ENCODE peak calls at places on chromosome 5, in eight cellular contexts. Z is stimulated activated CD8-positive, alpha-beta memory T cell treated with anti-CD3 and anti-CD28 coated beads, Interleukin-7, amount 100 ng/mL, for 48 hours; D is NCI-H2171 treated with DMSO at 0.1 percent for 48 hours; I is T-helper 2 cell; F is omental fat pad; X is mesendoderm; N is posterior cingulate gyrus; K is SW 1271. V is an unnamed sample.

GRCh38 chr5:152811985-152812384 is 406.9 kb upstream of the NMUR2 start:
- DNase-seq in Z (no peak), D (no peak), I (peak), F (no peak), X (peak), N (no peak), K (no peak), V (no peak)

GRCh38 chr5:65055938-65056337 is 287.2 kb downstream of the CWC27 start:
- DNase-seq in Z (no peak), D (no peak), I (no peak), F (no peak), X (no peak), N (no peak), K (no peak), V (no peak)

GRCh38 chr5:16916262-16916878 is 19.7 kb downstream of the MYO10 start:
- DNase-seq in Z (no peak), D (no peak), I (peak), F (no peak), X (no peak), N (no peak), K (peak), V (no peak)

GRCh38 chr5:164224772-164225171 is 719.4 kb downstream of the MAT2B start:
- DNase-seq in Z (no peak), D (no peak), I (no peak), F (no peak), X (peak), N (peak), K (no peak), V (no peak)

GRCh38 chr5:179344301-179345178 is 721 bp downstream of the ADAMTS2 start:
- DNase-seq in Z (no peak), D (no peak), I (no peak), F (no peak), X (peak), N (peak), K (no peak), V (no peak)

GRCh38 chr5:75053286-75054109 is 1.1 kb upstream of the GCNT4 start:
- DNase-seq in Z (no peak), D (peak), I (peak), F (no peak), X (peak), N (peak), K (peak), V (peak)

GRCh38 chr5:144712090-144712489 is 541.4 kb downstream of the KCTD16 start:
- DNase-seq in Z (no peak), D (no peak), I (no peak), F (no peak), X (no peak), N (no peak), K (no peak), V (no peak)

GRCh38 chr5:167530548-167530947 is 760.9 kb upstream of the WWC1 start:
- DNase-seq in Z (no peak), D (no peak), I (no peak), F (no peak), X (no peak), N (peak), K (no peak), V (no peak)

GRCh38 chr5:35838370-35839042 is 18.2 kb upstream of the IL7R start:
- DNase-seq in Z (no peak), D (no peak), I (peak), F (no peak), X (no peak), N (no peak), K (no peak), V (no peak)

GRCh38 chr5:171806976-171807823 is 21.6 kb downstream of the SMIM23 start:
- DNase-seq in Z (no peak), D (peak), I (no peak), F (no peak), X (no peak), N (no peak), K (no peak), V (peak)

GRCh38 chr5:180599981-180600553 is 8.8 kb upstream of the SCGB3A1 start:
- DNase-seq in Z (no peak), D (no peak), I (no peak), F (no peak), X (no peak), N (no peak), K (no peak), V (no peak)

GRCh38 chr5:172276214-172276613 is 7.3 kb downstream of the UBTD2 start:
- DNase-seq in Z (no peak), D (no peak), I (no peak), F (no peak), X (no peak), N (no peak), K (no peak), V (no peak)

GRCh38 chr5:122959740-122960450 is 76.6 kb downstream of the PPIC start:
- DNase-seq in Z (no peak), D (no peak), I (no peak), F (no peak), X (peak), N (no peak), K (no peak), V (no peak)

GRCh38 chr5:75622564-75622963 is 11.3 kb downstream of the ANKDD1B start:
- DNase-seq in Z (no peak), D (no peak), I (no peak), F (no peak), X (no peak), N (no peak), K (no peak), V (no peak)

GRCh38 chr5:152405145-152405544 is at the start of gene NMUR2:
- DNase-seq in Z (no peak), D (peak), I (no peak), F (no peak), X (peak), N (peak), K (no peak), V (peak)

GRCh38 chr5:34509392-34509791 is 146.7 kb upstream of the RAI14 start:
- DNase-seq in Z (no peak), D (no peak), I (no peak), F (no peak), X (peak), N (no peak), K (no peak), V (no peak)

GRCh38 chr5:150672237-150672883 is 11.3 kb downstream of the MYOZ3 start:
- DNase-seq in Z (no peak), D (no peak), I (peak), F (no peak), X (peak), N (peak), K (no peak), V (no peak)